ENCODE peak calls at places on chromosomes 16 and 17, in seven cellular contexts. Q, N, X, I, Z, K and C are unnamed samples.

GRCh38 chr17:19805006-19805405 is 56.9 kb upstream of the ALDH3A1 start:
- DNase-seq in Q (no peak), N (no peak), X (no peak), I (no peak), Z (no peak), K (no peak), C (no peak)

GRCh38 chr17:74343121-74343520 is 17.1 kb downstream of the KIF19 start:
- DNase-seq in Q (no peak), N (no peak), X (no peak), I (no peak), Z (no peak), K (no peak), C (no peak)

GRCh38 chr17:3818786-3819185 is 17.8 kb upstream of the ITGAE start:
- DNase-seq in Q (no peak), N (no peak), X (no peak), I (no peak), Z (no peak), K (no peak), C (no peak)

GRCh38 chr17:48910370-48910769 is 2.2 kb downstream of the UBE2Z start:
- DNase-seq in Q (no peak), N (no peak), X (no peak), I (no peak), Z (no peak), K (no peak), C (no peak)

GRCh38 chr16:11258553-11259287 is 2.7 kb upstream of the SOCS1 start:
- DNase-seq in Q (no peak), N (no peak), X (peak; percentile 40), I (no peak), Z (peak; percentile 43), K (no peak), C (peak; percentile 60)

GRCh38 chr16:89320717-89321501 is 103.4 kb downstream of the ZNF778 start:
- DNase-seq in Q (no peak), N (no peak), X (no peak), I (no peak), Z (peak; percentile 50), K (no peak), C (peak; percentile 71)

GRCh38 chr16:68194263-68194662 is 41.7 kb downstream of the ESRP2 start:
- DNase-seq in Q (no peak), N (no peak), X (no peak), I (no peak), Z (no peak), K (no peak), C (no peak)

GRCh38 chr17:82860606-82861392 is 21.0 kb upstream of the ZNF750 start:
- DNase-seq in Q (peak; percentile 69), N (no peak), X (no peak), I (peak; percentile 30), Z (no peak), K (no peak), C (no peak)

GRCh38 chr17:77863814-77864161 is 94.7 kb upstream of the TNRC6C start:
- DNase-seq in Q (peak; percentile 77), N (peak; percentile 66), X (peak; percentile 38), I (peak; percentile 37), Z (no peak), K (no peak), C (peak; percentile 45)

GRCh38 chr17:80995131-80995530 is 3.5 kb downstream of the CHMP6 start:
- DNase-seq in Q (no peak), N (no peak), X (no peak), I (no peak), Z (no peak), K (no peak), C (no peak)

GRCh38 chr17:31621566-31621965 is 230.1 kb downstream of the RAB11FIP4 start:
- DNase-seq in Q (no peak), N (no peak), X (no peak), I (no peak), Z (no peak), K (no peak), C (no peak)

GRCh38 chr17:19303367-19303776 is 59.2 kb downstream of the B9D1 start:
- DNase-seq in Q (peak; percentile 68), N (peak; percentile 53), X (no peak), I (no peak), Z (no peak), K (no peak), C (no peak)

GRCh38 chr17:4066210-4066609 is 76.6 kb downstream of the ZZEF1 start:
- DNase-seq in Q (no peak), N (no peak), X (no peak), I (no peak), Z (no peak), K (no peak), C (no peak)

GRCh38 chr16:50166511-50167500 is 13.7 kb downstream of the TENT4B start:
- DNase-seq in Q (no peak), N (no peak), X (no peak), I (no peak), Z (no peak), K (no peak), C (no peak)

GRCh38 chr16:19393226-19394074 is 24.2 kb upstream of the TMC5 start:
- DNase-seq in Q (no peak), N (no peak), X (no peak), I (peak; percentile 42), Z (no peak), K (no peak), C (no peak)

GRCh38 chr17:14316131-14316854 is 15.4 kb downstream of the HS3ST3B1 start:
- DNase-seq in Q (no peak), N (no peak), X (no peak), I (no peak), Z (no peak), K (no peak), C (no peak)

GRCh38 chr17:21382560-21383495 is 6.7 kb downstream of the KCNJ12 start:
- DNase-seq in Q (no peak), N (no peak), X (no peak), I (no peak), Z (no peak), K (no peak), C (no peak)

GRCh38 chr17:78108726-78109488 is 19.6 kb downstream of the TMC6 start:
- DNase-seq in Q (peak; percentile 59), N (no peak), X (no peak), I (no peak), Z (no peak), K (no peak), C (peak; percentile 50)

DNA sequence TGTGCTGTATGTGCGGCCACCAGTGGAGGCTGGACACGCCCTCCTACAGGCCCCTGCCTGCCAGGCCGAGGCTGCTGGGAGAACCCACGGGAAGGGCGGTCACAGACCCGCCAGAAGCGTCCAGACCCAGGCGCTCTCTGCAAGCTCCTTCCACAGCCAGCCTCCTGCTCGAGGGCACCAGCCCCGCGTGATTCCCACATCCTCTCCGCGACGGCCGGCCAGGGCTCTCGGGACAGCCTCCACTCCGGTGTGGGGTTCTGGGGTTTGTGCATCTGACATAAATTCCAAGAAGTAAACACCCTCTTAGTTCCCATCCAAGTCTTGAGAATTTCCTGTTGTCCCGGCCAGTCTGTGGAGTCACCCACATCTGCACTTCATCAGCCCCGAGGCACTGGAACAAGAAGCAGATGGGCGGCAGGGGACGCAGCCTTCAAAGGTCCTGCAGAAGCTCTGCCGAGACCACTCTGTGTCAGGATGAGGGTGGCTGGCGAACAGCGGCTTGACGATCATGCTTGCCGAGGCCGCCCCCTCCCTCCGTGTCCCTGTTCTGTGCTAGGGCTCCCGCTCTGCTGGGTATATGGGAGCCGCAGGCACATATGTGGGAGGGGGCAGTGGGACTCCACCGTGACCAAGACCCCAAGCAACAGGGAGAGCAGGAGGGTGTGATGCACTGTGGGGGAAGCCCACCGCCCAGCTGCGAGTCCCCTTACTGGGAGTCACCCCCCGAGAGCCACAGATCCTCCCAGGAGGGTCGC is 2.4 kb upstream of the TMEM204 start:
- DNase-seq in Q (no peak), N (no peak), X (peak; percentile 76), I (no peak), Z (no peak), K (no peak), C (peak; percentile 86)
- H3K27ac ChIP-seq in Q (peak overlapping the region; percentile 27), N (peak overlapping the region; percentile 92), X (peak overlapping the region; percentile 89), I (peak overlapping the region; percentile 82), Z (peak overlapping the region; percentile 22), K (no peak overlapping the region), C (peak overlapping the region; percentile 79)

GRCh38 chr17:39150104-39150634 is 1.3 kb downstream of the PLXDC1 start:
- DNase-seq in Q (no peak), N (no peak), X (no peak), I (no peak), Z (no peak), K (no peak), C (peak; percentile 44)

GRCh38 chr17:39152134-39152884 is 872 bp upstream of the PLXDC1 start:
- DNase-seq in Q (no peak), N (no peak), X (peak; percentile 59), I (no peak), Z (no peak), K (peak; percentile 54), C (peak; percentile 60)

GRCh38 chr17:39150795-39151679 is at the start of gene PLXDC1:
- DNase-seq in Q (no peak), N (peak; percentile 70), X (peak; percentile 39), I (no peak), Z (no peak), K (no peak), C (no peak)

GRCh38 chr17:39153541-39154111 is 2.2 kb upstream of the PLXDC1 start:
- DNase-seq in Q (peak; percentile 97), N (peak; percentile 94), X (peak; percentile 95), I (peak; percentile 92), Z (peak; percentile 83), K (peak; percentile 94), C (peak; percentile 95)

GRCh38 chr17:39151680-39152058 is 232 bp upstream of the PLXDC1 start:
- DNase-seq in Q (no peak), N (peak; percentile 65), X (peak; percentile 40), I (no peak), Z (no peak), K (no peak), C (no peak)
- H3K4me3 ChIP-seq in Q (no peak overlapping the region), N (peak overlapping the region; percentile 67), X (peak overlapping the region; percentile 92), I (peak overlapping the region; percentile 93), Z (no peak overlapping the region), K (no peak overlapping the region), C (peak overlapping the region; percentile 63)

DNA sequence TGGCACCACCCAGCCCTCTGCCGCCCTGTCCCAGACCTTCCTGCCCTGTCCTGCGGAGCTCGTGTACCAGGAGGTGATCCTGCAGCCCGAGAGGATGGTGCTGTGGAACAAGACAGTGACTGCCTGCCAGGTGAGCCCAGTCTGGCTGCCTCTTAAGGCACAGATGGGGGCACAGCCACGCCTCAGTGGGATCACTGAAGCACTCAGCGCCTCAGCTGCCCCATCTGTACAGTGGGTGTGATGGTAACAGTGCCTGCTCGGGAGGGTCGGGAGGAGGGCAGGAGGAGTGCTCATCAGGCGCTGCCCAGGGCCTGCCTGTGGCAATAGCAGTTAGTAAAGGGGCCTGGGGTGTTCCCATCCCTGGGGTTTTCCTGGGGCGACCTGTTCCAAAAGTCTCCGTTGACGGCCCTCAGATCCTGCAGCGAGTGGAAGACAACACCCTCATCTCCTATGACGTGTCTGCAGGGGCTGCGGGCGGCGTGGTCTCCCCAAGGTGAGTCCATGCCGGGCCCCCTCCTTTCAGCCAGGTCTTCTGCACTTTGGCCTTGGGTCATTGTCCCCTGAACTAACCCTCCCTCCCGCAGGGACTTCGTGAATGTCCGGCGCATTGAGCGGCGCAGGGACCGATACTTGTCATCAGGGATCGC is 4.6 kb upstream of the TCAP start:
- DNase-seq in Q (no peak), N (no peak), X (no peak), I (no peak), Z (no peak), K (no peak), C (no peak)
- H3K4me1 ChIP-seq in Q (no peaks in the 10 kb centered on the region), N (peaks cover 48% of the 10 kb centered on the region), X (no peaks in the 10 kb centered on the region), I (peaks cover 7% of the 10 kb centered on the region), Z (no peaks in the 10 kb centered on the region), K (peaks cover 31% of the 10 kb centered on the region), C (peaks cover 57% of the 10 kb centered on the region)

DNA sequence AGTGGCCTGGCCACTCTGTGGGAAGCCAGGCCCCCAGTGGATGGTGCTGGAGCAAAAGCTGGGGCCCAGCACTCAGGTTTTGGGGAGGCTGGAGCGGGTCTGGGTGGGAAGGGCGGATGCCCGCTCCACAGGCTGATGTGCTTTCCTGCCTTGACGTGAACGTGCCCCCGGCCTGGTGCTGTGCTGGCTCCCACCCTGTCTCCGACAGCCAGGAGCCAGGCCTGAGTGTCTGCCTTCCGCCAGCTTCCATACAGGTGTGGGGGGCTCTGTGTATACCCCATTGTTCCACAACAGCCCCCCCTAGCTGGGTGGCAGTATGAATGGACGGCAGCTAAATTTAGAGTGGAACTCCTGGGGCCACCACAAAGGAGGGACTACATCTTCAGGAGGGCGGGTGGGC is 20.0 kb downstream of the HIC1 start:
- DNase-seq in Q (no peak), N (no peak), X (no peak), I (no peak), Z (no peak), K (no peak), C (no peak)
- H3K27ac ChIP-seq in Q (no peak overlapping the region), N (peak overlapping the region; percentile 72), X (peak overlapping the region; percentile 87), I (peak overlapping the region; percentile 57), Z (no peak overlapping the region), K (no peak overlapping the region), C (peak overlapping the region; percentile 81)